ENCODE peak calls at places on chromosomes 3 and 15, in ten cellular contexts. One of them, this sample, is unnamed. For H3K27me3, the result is how much of the 10 kb centered on the place peaks cover.

GRCh38 chr3:115254492-115255196 is 107.6 kb upstream of the ZBTB20 start:
- DNase-seq in spleen: peak
- DNase-seq in heart left ventricle: peak
- DNase-seq in endothelial cell of umbilical vein: no peak
- DNase-seq in AG04450: no peak
- DNase-seq in HL-60: no peak
- DNase-seq in WERI-Rb-1: peak
- DNase-seq in dorsolateral prefrontal cortex: no peak
- DNase-seq in naive thymus-derived CD4-positive, alpha-beta T cell: no peak
- DNase-seq in left ventricle myocardium inferior: peak
- DNase-seq in this sample: no peak

GRCh38 chr3:38276081-38276916 is 5.8 kb upstream of the SLC22A14 start:
- DNase-seq in endothelial cell of umbilical vein: no peak
- DNase-seq in left ventricle myocardium inferior: no peak
- DNase-seq in WERI-Rb-1: no peak
- DNase-seq in heart left ventricle: no peak
- DNase-seq in spleen: no peak
- DNase-seq in HL-60: no peak
- DNase-seq in naive thymus-derived CD4-positive, alpha-beta T cell: no peak
- DNase-seq in AG04450: no peak
- DNase-seq in dorsolateral prefrontal cortex: no peak
- DNase-seq in this sample: no peak

GRCh38 chr3:107431298-107432012 is 54.2 kb downstream of the CCDC54 start:
- DNase-seq in AG04450: no peak
- DNase-seq in heart left ventricle: peak
- DNase-seq in left ventricle myocardium inferior: peak
- DNase-seq in spleen: peak
- DNase-seq in WERI-Rb-1: peak
- DNase-seq in HL-60: no peak
- DNase-seq in endothelial cell of umbilical vein: peak
- DNase-seq in dorsolateral prefrontal cortex: peak
- DNase-seq in naive thymus-derived CD4-positive, alpha-beta T cell: peak
- DNase-seq in this sample: peak

GRCh38 chr15:67520976-67521769 is at the start of gene C15orf61:
- DNase-seq in HL-60: peak
- DNase-seq in AG04450: no peak
- DNase-seq in spleen: peak
- DNase-seq in dorsolateral prefrontal cortex: peak
- DNase-seq in heart left ventricle: peak
- DNase-seq in WERI-Rb-1: peak
- DNase-seq in left ventricle myocardium inferior: peak
- DNase-seq in endothelial cell of umbilical vein: peak
- DNase-seq in naive thymus-derived CD4-positive, alpha-beta T cell: peak
- DNase-seq in this sample: peak

GRCh38 chr3:160870327-160870726 is 114.3 kb downstream of the PPM1L start:
- DNase-seq in HL-60: no peak
- DNase-seq in endothelial cell of umbilical vein: no peak
- DNase-seq in heart left ventricle: no peak
- DNase-seq in naive thymus-derived CD4-positive, alpha-beta T cell: no peak
- DNase-seq in dorsolateral prefrontal cortex: no peak
- DNase-seq in left ventricle myocardium inferior: no peak
- DNase-seq in spleen: no peak
- DNase-seq in WERI-Rb-1: no peak
- DNase-seq in AG04450: no peak
- DNase-seq in this sample: no peak

GRCh38 chr3:165640970-165641369 is 196.3 kb downstream of the BCHE start:
- DNase-seq in endothelial cell of umbilical vein: no peak
- DNase-seq in heart left ventricle: no peak
- DNase-seq in HL-60: no peak
- DNase-seq in naive thymus-derived CD4-positive, alpha-beta T cell: no peak
- DNase-seq in left ventricle myocardium inferior: no peak
- DNase-seq in spleen: no peak
- DNase-seq in AG04450: no peak
- DNase-seq in dorsolateral prefrontal cortex: no peak
- DNase-seq in WERI-Rb-1: no peak
- DNase-seq in this sample: no peak

GRCh38 chr15:60854858-60855568 is 374.1 kb downstream of the RORA start:
- DNase-seq in heart left ventricle: no peak
- DNase-seq in dorsolateral prefrontal cortex: no peak
- DNase-seq in spleen: no peak
- DNase-seq in WERI-Rb-1: peak
- DNase-seq in left ventricle myocardium inferior: no peak
- DNase-seq in naive thymus-derived CD4-positive, alpha-beta T cell: no peak
- DNase-seq in endothelial cell of umbilical vein: no peak
- DNase-seq in AG04450: no peak
- DNase-seq in HL-60: no peak
- DNase-seq in this sample: no peak

GRCh38 chr15:82934100-82934880 is 18.2 kb downstream of the HOMER2 start:
- DNase-seq in dorsolateral prefrontal cortex: no peak
- DNase-seq in naive thymus-derived CD4-positive, alpha-beta T cell: no peak
- DNase-seq in WERI-Rb-1: no peak
- DNase-seq in HL-60: no peak
- DNase-seq in heart left ventricle: no peak
- DNase-seq in left ventricle myocardium inferior: no peak
- DNase-seq in spleen: peak
- DNase-seq in AG04450: no peak
- DNase-seq in endothelial cell of umbilical vein: no peak
- DNase-seq in this sample: no peak

GRCh38 chr3:52204337-52205073 is 6.5 kb downstream of the ALAS1 start:
- DNase-seq in endothelial cell of umbilical vein: no peak
- DNase-seq in dorsolateral prefrontal cortex: no peak
- DNase-seq in left ventricle myocardium inferior: no peak
- DNase-seq in HL-60: no peak
- DNase-seq in heart left ventricle: no peak
- DNase-seq in AG04450: no peak
- DNase-seq in naive thymus-derived CD4-positive, alpha-beta T cell: no peak
- DNase-seq in WERI-Rb-1: no peak
- DNase-seq in spleen: peak
- DNase-seq in this sample: no peak

GRCh38 chr3:21893250-21893649 is 142.2 kb upstream of the ZNF385D start:
- DNase-seq in dorsolateral prefrontal cortex: no peak
- DNase-seq in endothelial cell of umbilical vein: no peak
- DNase-seq in left ventricle myocardium inferior: no peak
- DNase-seq in HL-60: no peak
- DNase-seq in AG04450: no peak
- DNase-seq in heart left ventricle: no peak
- DNase-seq in spleen: no peak
- DNase-seq in naive thymus-derived CD4-positive, alpha-beta T cell: no peak
- DNase-seq in WERI-Rb-1: no peak
- DNase-seq in this sample: no peak

GRCh38 chr15:57472861-57473260 is 96.6 kb downstream of the CGNL1 start:
- DNase-seq in AG04450: no peak
- DNase-seq in left ventricle myocardium inferior: no peak
- DNase-seq in HL-60: no peak
- DNase-seq in naive thymus-derived CD4-positive, alpha-beta T cell: no peak
- DNase-seq in spleen: no peak
- DNase-seq in WERI-Rb-1: no peak
- DNase-seq in endothelial cell of umbilical vein: no peak
- DNase-seq in dorsolateral prefrontal cortex: no peak
- DNase-seq in heart left ventricle: no peak
- DNase-seq in this sample: no peak

GRCh38 chr3:64651286-64651685 is 36.5 kb downstream of the ADAMTS9 start:
- DNase-seq in AG04450: no peak
- DNase-seq in left ventricle myocardium inferior: no peak
- DNase-seq in spleen: no peak
- DNase-seq in heart left ventricle: no peak
- DNase-seq in WERI-Rb-1: no peak
- DNase-seq in HL-60: no peak
- DNase-seq in endothelial cell of umbilical vein: peak
- DNase-seq in dorsolateral prefrontal cortex: no peak
- DNase-seq in naive thymus-derived CD4-positive, alpha-beta T cell: no peak
- DNase-seq in this sample: no peak

GRCh38 chr3:51798561-51798960 is 19.5 kb upstream of the IQCF6 start:
- DNase-seq in AG04450: no peak
- DNase-seq in left ventricle myocardium inferior: no peak
- DNase-seq in HL-60: no peak
- DNase-seq in spleen: no peak
- DNase-seq in WERI-Rb-1: no peak
- DNase-seq in endothelial cell of umbilical vein: no peak
- DNase-seq in heart left ventricle: no peak
- DNase-seq in dorsolateral prefrontal cortex: no peak
- DNase-seq in naive thymus-derived CD4-positive, alpha-beta T cell: no peak
- DNase-seq in this sample: no peak

GRCh38 chr3:124149774-124150173 is 157.8 kb upstream of the ROPN1 start:
- DNase-seq in dorsolateral prefrontal cortex: no peak
- DNase-seq in spleen: no peak
- DNase-seq in heart left ventricle: no peak
- DNase-seq in WERI-Rb-1: no peak
- DNase-seq in AG04450: no peak
- DNase-seq in endothelial cell of umbilical vein: no peak
- DNase-seq in HL-60: no peak
- DNase-seq in left ventricle myocardium inferior: no peak
- DNase-seq in naive thymus-derived CD4-positive, alpha-beta T cell: no peak
- DNase-seq in this sample: no peak

GRCh38 chr15:67180514-67181191 is 73.8 kb downstream of the AAGAB start:
- DNase-seq in dorsolateral prefrontal cortex: no peak
- DNase-seq in heart left ventricle: no peak
- DNase-seq in HL-60: no peak
- DNase-seq in left ventricle myocardium inferior: no peak
- DNase-seq in endothelial cell of umbilical vein: no peak
- DNase-seq in spleen: no peak
- DNase-seq in AG04450: no peak
- DNase-seq in WERI-Rb-1: no peak
- DNase-seq in naive thymus-derived CD4-positive, alpha-beta T cell: no peak
- DNase-seq in this sample: no peak

GRCh38 chr3:105844713-105845112 is 24.1 kb downstream of the CBLB start:
- DNase-seq in spleen: no peak
- DNase-seq in endothelial cell of umbilical vein: no peak
- DNase-seq in AG04450: no peak
- DNase-seq in left ventricle myocardium inferior: no peak
- DNase-seq in HL-60: no peak
- DNase-seq in WERI-Rb-1: no peak
- DNase-seq in dorsolateral prefrontal cortex: no peak
- DNase-seq in naive thymus-derived CD4-positive, alpha-beta T cell: no peak
- DNase-seq in heart left ventricle: no peak
- DNase-seq in this sample: no peak
- H3K27ac ChIP-seq in spleen: no peak
- H3K27ac ChIP-seq in endothelial cell of umbilical vein: no peak
- H3K27ac ChIP-seq in AG04450: no peak
- H3K27ac ChIP-seq in left ventricle myocardium inferior: peak
- H3K27ac ChIP-seq in HL-60: no peak
- H3K27ac ChIP-seq in WERI-Rb-1: no peak
- H3K27ac ChIP-seq in dorsolateral prefrontal cortex: no peak
- H3K27ac ChIP-seq in naive thymus-derived CD4-positive, alpha-beta T cell: no peak
- H3K27ac ChIP-seq in heart left ventricle: peak
- H3K27ac ChIP-seq in this sample: no peak

DNA sequence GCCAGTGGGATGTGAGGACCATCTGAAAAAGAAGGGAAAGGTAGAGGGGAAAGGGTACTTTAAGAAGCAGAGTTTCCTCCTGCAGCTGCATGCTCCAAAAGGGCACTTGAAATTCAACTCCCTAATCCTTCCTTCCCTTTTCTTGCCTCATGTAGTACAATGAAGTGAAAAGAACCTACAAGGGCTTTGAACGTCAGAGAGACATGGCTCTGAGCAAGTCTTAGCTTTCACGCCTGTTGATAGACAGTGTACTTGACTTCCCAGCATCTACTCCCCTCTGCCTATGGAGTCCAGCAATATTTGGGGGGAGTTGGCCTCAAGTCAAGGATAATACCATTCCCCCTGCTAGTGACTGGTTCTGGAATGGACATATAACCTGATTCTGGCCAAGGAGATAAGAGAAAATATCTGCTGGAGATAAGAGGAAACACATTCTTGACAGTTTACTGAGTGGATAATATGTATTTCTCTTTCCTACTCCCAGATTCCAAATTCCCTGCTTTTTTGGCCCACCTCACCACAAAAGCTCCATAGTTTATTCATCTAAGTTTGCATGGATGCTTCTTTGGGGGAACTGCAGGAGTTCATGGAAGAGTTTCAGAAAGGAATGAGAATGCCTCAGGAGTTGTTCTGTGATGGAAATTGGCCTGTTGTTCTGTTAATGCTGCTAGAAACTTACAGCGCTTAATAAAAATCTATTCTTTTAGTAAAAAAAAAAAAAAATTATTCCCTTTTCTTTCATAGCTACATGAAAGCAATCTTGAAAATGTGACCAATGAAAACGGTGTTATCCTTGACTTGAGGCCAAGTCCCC is 193.0 kb upstream of the TPM1 start:
- DNase-seq in HL-60: no peak
- DNase-seq in dorsolateral prefrontal cortex: no peak
- DNase-seq in AG04450: no peak
- DNase-seq in naive thymus-derived CD4-positive, alpha-beta T cell: no peak
- DNase-seq in left ventricle myocardium inferior: no peak
- DNase-seq in heart left ventricle: no peak
- DNase-seq in endothelial cell of umbilical vein: no peak
- DNase-seq in WERI-Rb-1: no peak
- DNase-seq in spleen: no peak
- DNase-seq in this sample: no peak
- H3K4me3 ChIP-seq in HL-60: no peak
- H3K4me3 ChIP-seq in dorsolateral prefrontal cortex: no peak
- H3K4me3 ChIP-seq in AG04450: no peak
- H3K4me3 ChIP-seq in naive thymus-derived CD4-positive, alpha-beta T cell: no peak
- H3K4me3 ChIP-seq in left ventricle myocardium inferior: no peak
- H3K4me3 ChIP-seq in heart left ventricle: no peak
- H3K4me3 ChIP-seq in endothelial cell of umbilical vein: no peak
- H3K4me3 ChIP-seq in WERI-Rb-1: no peak
- H3K4me3 ChIP-seq in spleen: no peak
- H3K4me3 ChIP-seq in this sample: no peak

DNA sequence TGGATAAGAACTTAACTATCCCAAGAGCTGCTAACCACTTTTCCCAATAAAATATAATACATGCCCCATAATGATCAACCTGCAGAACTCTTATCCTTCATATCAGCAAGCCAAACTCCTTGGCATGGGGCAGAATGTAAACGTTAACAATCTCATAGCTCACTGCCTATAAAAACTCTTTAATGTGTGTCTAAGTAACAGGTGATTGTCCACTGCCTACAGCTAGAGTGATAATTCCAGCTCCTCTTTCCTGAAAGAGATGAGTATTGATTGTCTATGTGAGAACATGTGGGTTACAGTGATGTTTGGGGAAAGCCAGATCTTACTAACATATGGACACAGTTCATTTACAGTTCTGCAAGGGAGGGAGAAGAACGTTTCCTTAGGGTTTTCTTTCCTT is 11.3 kb upstream of the GLCE start:
- DNase-seq in left ventricle myocardium inferior: no peak
- DNase-seq in endothelial cell of umbilical vein: no peak
- DNase-seq in spleen: no peak
- DNase-seq in WERI-Rb-1: no peak
- DNase-seq in naive thymus-derived CD4-positive, alpha-beta T cell: no peak
- DNase-seq in HL-60: no peak
- DNase-seq in heart left ventricle: no peak
- DNase-seq in AG04450: no peak
- DNase-seq in dorsolateral prefrontal cortex: no peak
- DNase-seq in this sample: no peak
- H3K27me3 ChIP-seq in left ventricle myocardium inferior: under half
- H3K27me3 ChIP-seq in endothelial cell of umbilical vein: under half
- H3K27me3 ChIP-seq in spleen: under half
- H3K27me3 ChIP-seq in WERI-Rb-1: under half
- H3K27me3 ChIP-seq in naive thymus-derived CD4-positive, alpha-beta T cell: under half
- H3K27me3 ChIP-seq in HL-60: under half
- H3K27me3 ChIP-seq in heart left ventricle: under half
- H3K27me3 ChIP-seq in AG04450: under half
- H3K27me3 ChIP-seq in dorsolateral prefrontal cortex: under half
- H3K27me3 ChIP-seq in this sample: under half

DNA sequence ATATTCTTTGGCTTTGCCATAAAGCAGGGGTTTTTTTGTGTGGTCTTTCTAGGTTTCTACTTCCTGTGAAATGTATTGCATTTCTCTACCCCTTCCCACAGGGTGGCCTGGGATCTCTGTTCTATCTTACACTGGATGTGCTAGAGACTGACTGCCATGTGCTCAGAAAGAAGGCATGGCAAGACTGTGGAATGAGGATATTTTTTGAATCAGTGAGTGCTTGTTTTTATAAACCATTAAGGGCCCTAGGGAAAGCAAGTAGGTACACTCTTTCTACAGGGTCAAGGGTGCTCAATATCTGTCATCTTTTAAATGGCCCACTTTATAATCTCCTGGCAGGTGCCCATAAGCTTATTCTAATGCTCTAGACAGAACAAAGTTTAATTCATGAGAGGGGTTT is 730 bp downstream of the FETUB start:
- DNase-seq in HL-60: no peak
- DNase-seq in heart left ventricle: no peak
- DNase-seq in AG04450: no peak
- DNase-seq in naive thymus-derived CD4-positive, alpha-beta T cell: no peak
- DNase-seq in spleen: no peak
- DNase-seq in dorsolateral prefrontal cortex: no peak
- DNase-seq in left ventricle myocardium inferior: no peak
- DNase-seq in endothelial cell of umbilical vein: no peak
- DNase-seq in WERI-Rb-1: no peak
- DNase-seq in this sample: no peak
- H3K27ac ChIP-seq in HL-60: no peak
- H3K27ac ChIP-seq in heart left ventricle: no peak
- H3K27ac ChIP-seq in AG04450: no peak
- H3K27ac ChIP-seq in naive thymus-derived CD4-positive, alpha-beta T cell: no peak
- H3K27ac ChIP-seq in spleen: no peak
- H3K27ac ChIP-seq in dorsolateral prefrontal cortex: no peak
- H3K27ac ChIP-seq in left ventricle myocardium inferior: no peak
- H3K27ac ChIP-seq in endothelial cell of umbilical vein: no peak
- H3K27ac ChIP-seq in WERI-Rb-1: no peak
- H3K27ac ChIP-seq in this sample: no peak

This sample was measured in CD8-positive, alpha-beta T cell.